ENCODE peak calls at places on chromosomes 2 and 18, in ten cellular contexts. D, V, C, G, H, J, Y, I, F and Q are unnamed samples.

GRCh38 chr2:195501746-195502145 is 155.3 kb upstream of the SLC39A10 start:
- DNase-seq in D (no peak), V (no peak), C (no peak), G (no peak), H (no peak), J (no peak), Y (no peak), I (no peak), F (no peak), Q (no peak)

GRCh38 chr18:59907660-59908059 is 7.9 kb downstream of the PMAIP1 start:
- DNase-seq in D (no peak), V (no peak), C (no peak), G (no peak), H (no peak), J (no peak), Y (no peak), I (no peak), F (no peak), Q (no peak)

GRCh38 chr2:215660687-215661086 is 224.8 kb upstream of the FN1 start:
- DNase-seq in D (no peak), V (peak), C (no peak), G (peak), H (no peak), J (no peak), Y (no peak), I (no peak), F (no peak), Q (no peak)

GRCh38 chr2:25966531-25967265 is 15.6 kb downstream of the KIF3C start:
- DNase-seq in D (no peak), V (no peak), C (no peak), G (no peak), H (no peak), J (no peak), Y (no peak), I (no peak), F (no peak), Q (no peak)

GRCh38 chr2:158243392-158243791 is 141.7 kb downstream of the UPP2 start:
- DNase-seq in D (no peak), V (no peak), C (no peak), G (no peak), H (no peak), J (no peak), Y (no peak), I (no peak), F (no peak), Q (no peak)

GRCh38 chr2:71713581-71714580 is 260.5 kb downstream of the DYSF start:
- DNase-seq in D (no peak), V (peak), C (no peak), G (peak), H (no peak), J (no peak), Y (no peak), I (no peak), F (no peak), Q (no peak)

GRCh38 chr2:26765475-26766200 is 1.6 kb downstream of the SLC35F6 start:
- DNase-seq in D (no peak), V (no peak), C (no peak), G (no peak), H (no peak), J (no peak), Y (no peak), I (no peak), F (no peak), Q (no peak)

GRCh38 chr2:173667415-173667814 is 297.8 kb downstream of the SP3 start:
- DNase-seq in D (no peak), V (no peak), C (no peak), G (peak), H (peak), J (no peak), Y (no peak), I (no peak), F (no peak), Q (no peak)

GRCh38 chr2:164920430-164920829 is 34.9 kb downstream of the SLC38A11 start:
- DNase-seq in D (no peak), V (peak), C (no peak), G (peak), H (no peak), J (no peak), Y (no peak), I (no peak), F (no peak), Q (peak)

GRCh38 chr2:95158891-95159619 is 593 bp downstream of the ZNF514 start:
- DNase-seq in D (peak), V (peak), C (no peak), G (peak), H (peak), J (peak), Y (peak), I (peak), F (no peak), Q (peak)

GRCh38 chr2:25491966-25492532 is 150.3 kb upstream of the DNMT3A start:
- DNase-seq in D (no peak), V (peak), C (peak), G (peak), H (no peak), J (no peak), Y (no peak), I (no peak), F (no peak), Q (no peak)

GRCh38 chr18:39772155-39772919 is 2182.7 kb upstream of the PIK3C3 start:
- DNase-seq in D (no peak), V (peak), C (no peak), G (peak), H (no peak), J (no peak), Y (no peak), I (no peak), F (no peak), Q (no peak)

GRCh38 chr2:1817256-1818127 is 73.2 kb upstream of the PXDN start:
- DNase-seq in D (peak), V (peak), C (no peak), G (peak), H (peak), J (peak), Y (no peak), I (peak), F (peak), Q (peak)

GRCh38 chr18:12934454-12935071 is 13.2 kb upstream of the SEH1L start:
- DNase-seq in D (peak), V (peak), C (peak), G (peak), H (peak), J (peak), Y (peak), I (peak), F (peak), Q (peak)

GRCh38 chr2:182642328-182642727 is 73.7 kb upstream of the DNAJC10 start:
- DNase-seq in D (peak), V (peak), C (peak), G (peak), H (peak), J (peak), Y (peak), I (no peak), F (peak), Q (peak)

GRCh38 chr18:24094561-24094960 is 44.3 kb upstream of the CABYR start:
- DNase-seq in D (no peak), V (no peak), C (no peak), G (peak), H (no peak), J (no peak), Y (no peak), I (no peak), F (no peak), Q (no peak)

GRCh38 chr2:241241669-241242068 is 53.2 kb downstream of the ANO7 start:
- DNase-seq in D (no peak), V (no peak), C (no peak), G (no peak), H (no peak), J (no peak), Y (no peak), I (no peak), F (no peak), Q (no peak)

GRCh38 chr18:77089796-77090285 is 42.7 kb downstream of the MBP start:
- DNase-seq in D (no peak), V (no peak), C (no peak), G (no peak), H (no peak), J (no peak), Y (no peak), I (no peak), F (no peak), Q (no peak)

GRCh38 chr2:25286025-25286400 is 55.7 kb downstream of the DNMT3A start:
- DNase-seq in D (no peak), V (no peak), C (no peak), G (peak), H (no peak), J (no peak), Y (no peak), I (peak), F (peak), Q (no peak)

GRCh38 chr2:210577263-210578071 is 21.1 kb downstream of the CPS1 start:
- DNase-seq in D (no peak), V (peak), C (peak), G (peak), H (no peak), J (no peak), Y (peak), I (no peak), F (no peak), Q (no peak)

GRCh38 chr2:165219491-165219890 is 15.6 kb upstream of the SCN3A start:
- DNase-seq in D (no peak), V (no peak), C (no peak), G (peak), H (no peak), J (no peak), Y (no peak), I (no peak), F (no peak), Q (no peak)

GRCh38 chr2:27494944-27495554 is at the start of gene FNDC4:
- DNase-seq in D (no peak), V (peak), C (no peak), G (peak), H (no peak), J (peak), Y (no peak), I (no peak), F (peak), Q (no peak)

GRCh38 chr2:133887676-133888040 is 319.4 kb upstream of the NCKAP5 start:
- DNase-seq in D (no peak), V (no peak), C (no peak), G (no peak), H (no peak), J (no peak), Y (no peak), I (no peak), F (no peak), Q (no peak)

GRCh38 chr18:3924455-3924854 is 474.5 kb downstream of the TGIF1 start:
- DNase-seq in D (no peak), V (no peak), C (no peak), G (peak), H (no peak), J (no peak), Y (no peak), I (no peak), F (no peak), Q (no peak)

GRCh38 chr2:43890855-43891254 is 52.1 kb downstream of the ABCG8 start:
- DNase-seq in D (no peak), V (no peak), C (no peak), G (peak), H (no peak), J (no peak), Y (no peak), I (no peak), F (no peak), Q (no peak)

GRCh38 chr2:188142636-188143035 is 149.0 kb upstream of the GULP1 start:
- DNase-seq in D (no peak), V (peak), C (no peak), G (peak), H (no peak), J (no peak), Y (no peak), I (no peak), F (no peak), Q (peak)